ENCODE peak calls at places on chromosomes 5 and 9, in four cellular contexts. H is CD8-positive, alpha-beta T cell; J is K562; W is kidney. Y is an unnamed sample. For H3K9me3, the result is how much of the 10 kb centered on the place peaks cover.

GRCh38 chr5:162096448-162096847 is 28.9 kb downstream of the GABRG2 start:
- DNase-seq in H (no peak), J (no peak), W (no peak), Y (no peak)

GRCh38 chr9:87340391-87340790 is 157.3 kb upstream of the DAPK1 start:
- DNase-seq in H (no peak), J (no peak), W (no peak), Y (no peak)

GRCh38 chr5:2767089-2767488 is 15.6 kb upstream of the IRX2 start:
- DNase-seq in H (no peak), J (no peak), W (no peak), Y (no peak)

GRCh38 chr5:120509056-120509455 is 45.0 kb downstream of the PRR16 start:
- DNase-seq in H (no peak), J (no peak), W (no peak), Y (no peak)

GRCh38 chr9:15618540-15619331 is 65.9 kb downstream of the CCDC171 start:
- DNase-seq in H (no peak), J (peak), W (peak), Y (no peak)

GRCh38 chr9:1701113-1701512 is 314.0 kb upstream of the SMARCA2 start:
- DNase-seq in H (no peak), J (no peak), W (no peak), Y (no peak)

GRCh38 chr5:5886812-5887486 is 464.5 kb downstream of the ICE1 start:
- DNase-seq in H (no peak), J (peak), W (no peak), Y (no peak)

GRCh38 chr9:2817987-2818386 is 25.9 kb downstream of the PUM3 start:
- DNase-seq in H (no peak), J (no peak), W (no peak), Y (no peak)

GRCh38 chr5:75886706-75887105 is 169.5 kb upstream of the POC5 start:
- DNase-seq in H (no peak), J (no peak), W (no peak), Y (no peak)

GRCh38 chr5:61653802-61654580 is 321.9 kb downstream of the ZSWIM6 start:
- DNase-seq in H (no peak), J (no peak), W (no peak), Y (no peak)

GRCh38 chr5:107817951-107818350 is 147.2 kb upstream of the EFNA5 start:
- DNase-seq in H (no peak), J (no peak), W (no peak), Y (no peak)

GRCh38 chr5:53464722-53465121 is 15.7 kb upstream of the FST start:
- DNase-seq in H (no peak), J (no peak), W (no peak), Y (no peak)

GRCh38 chr5:149358294-149358651 is 427 bp downstream of the PCYOX1L start:
- DNase-seq in H (peak), J (peak), W (peak), Y (peak)

GRCh38 chr5:7576023-7576715 is 180.2 kb downstream of the ADCY2 start:
- DNase-seq in H (no peak), J (no peak), W (no peak), Y (no peak)

GRCh38 chr9:95981741-95982390 is 106.4 kb downstream of the ERCC6L2 start:
- DNase-seq in H (peak), J (no peak), W (no peak), Y (no peak)

GRCh38 chr5:69276422-69277174 is 41.9 kb downstream of the CDK7 start:
- DNase-seq in H (no peak), J (no peak), W (no peak), Y (no peak)

GRCh38 chr5:129021744-129022143 is 56.5 kb downstream of the SLC27A6 start:
- DNase-seq in H (no peak), J (no peak), W (no peak), Y (no peak)

GRCh38 chr5:40030661-40031060 is 605.9 kb upstream of the DAB2 start:
- DNase-seq in H (no peak), J (no peak), W (no peak), Y (no peak)

GRCh38 chr9:30310711-30311110 is 2073.7 kb upstream of the ACO1 start:
- DNase-seq in H (no peak), J (no peak), W (no peak), Y (no peak)

GRCh38 chr9:123338710-123339665 is 17.0 kb upstream of the CRB2 start:
- DNase-seq in H (peak), J (peak), W (no peak), Y (peak)

GRCh38 chr9:89576404-89576824 is 28.4 kb upstream of the GADD45G start:
- DNase-seq in H (no peak), J (peak), W (no peak), Y (no peak)

GRCh38 chr5:29720954-29721353 is 1472.5 kb upstream of the CDH6 start:
- DNase-seq in H (no peak), J (peak), W (no peak), Y (no peak)

GRCh38 chr5:55222061-55222818 is 4.9 kb downstream of the MCIDAS start:
- DNase-seq in H (no peak), J (no peak), W (no peak), Y (no peak)

GRCh38 chr5:4553968-4554367 is 586.2 kb upstream of the ADAMTS16 start:
- DNase-seq in H (no peak), J (no peak), W (no peak), Y (no peak)

GRCh38 chr9:129885018-129885669 is 49.9 kb downstream of the USP20 start:
- DNase-seq in H (no peak), J (peak), W (peak), Y (no peak)

GRCh38 chr5:168989731-168990505 is 311.0 kb downstream of the SLIT3 start:
- DNase-seq in H (no peak), J (no peak), W (no peak), Y (no peak)

GRCh38 chr5:83900307-83900706 is 179.7 kb upstream of the HAPLN1 start:
- DNase-seq in H (no peak), J (no peak), W (no peak), Y (no peak)

GRCh38 chr9:38016375-38017120 is 52.5 kb downstream of the SHB start:
- DNase-seq in H (no peak), J (no peak), W (no peak), Y (no peak)

GRCh38 chr9:97847474-97848236 is 5.4 kb upstream of the FOXE1 start:
- DNase-seq in H (no peak), J (no peak), W (no peak), Y (no peak)

GRCh38 chr9:125074976-125075375 is 68.4 kb downstream of the SCAI start:
- DNase-seq in H (no peak), J (no peak), W (no peak), Y (no peak)

GRCh38 chr5:143151056-143151455 is 252.4 kb downstream of the NR3C1 start:
- DNase-seq in H (no peak), J (no peak), W (no peak), Y (no peak)

GRCh38 chr5:135095871-135096270 is 61.8 kb upstream of the PITX1 start:
- DNase-seq in H (no peak), J (no peak), W (no peak), Y (no peak)

GRCh38 chr5:113234546-113234945 is 200.2 kb downstream of the TSSK1B start:
- DNase-seq in H (no peak), J (no peak), W (no peak), Y (no peak)

GRCh38 chr9:136044207-136044970 is 50.7 kb downstream of the NACC2 start:
- DNase-seq in H (no peak), J (no peak), W (peak), Y (no peak)

GRCh38 chr5:68086857-68087256 is 128.7 kb upstream of the PIK3R1 start:
- DNase-seq in H (no peak), J (no peak), W (no peak), Y (no peak)

GRCh38 chr9:102405218-102405867 is 589.8 kb upstream of the CYLC2 start:
- DNase-seq in H (no peak), J (no peak), W (no peak), Y (no peak)

GRCh38 chr5:142874537-142874936 is 104.4 kb downstream of the ARHGAP26 start:
- DNase-seq in H (no peak), J (no peak), W (peak), Y (no peak)

GRCh38 chr9:124377551-124377950 is 37.7 kb downstream of the PSMB7 start:
- DNase-seq in H (no peak), J (no peak), W (no peak), Y (no peak)

GRCh38 chr5:41335596-41335995 is 122.3 kb upstream of the C6 start:
- DNase-seq in H (no peak), J (no peak), W (no peak), Y (no peak)

DNA sequence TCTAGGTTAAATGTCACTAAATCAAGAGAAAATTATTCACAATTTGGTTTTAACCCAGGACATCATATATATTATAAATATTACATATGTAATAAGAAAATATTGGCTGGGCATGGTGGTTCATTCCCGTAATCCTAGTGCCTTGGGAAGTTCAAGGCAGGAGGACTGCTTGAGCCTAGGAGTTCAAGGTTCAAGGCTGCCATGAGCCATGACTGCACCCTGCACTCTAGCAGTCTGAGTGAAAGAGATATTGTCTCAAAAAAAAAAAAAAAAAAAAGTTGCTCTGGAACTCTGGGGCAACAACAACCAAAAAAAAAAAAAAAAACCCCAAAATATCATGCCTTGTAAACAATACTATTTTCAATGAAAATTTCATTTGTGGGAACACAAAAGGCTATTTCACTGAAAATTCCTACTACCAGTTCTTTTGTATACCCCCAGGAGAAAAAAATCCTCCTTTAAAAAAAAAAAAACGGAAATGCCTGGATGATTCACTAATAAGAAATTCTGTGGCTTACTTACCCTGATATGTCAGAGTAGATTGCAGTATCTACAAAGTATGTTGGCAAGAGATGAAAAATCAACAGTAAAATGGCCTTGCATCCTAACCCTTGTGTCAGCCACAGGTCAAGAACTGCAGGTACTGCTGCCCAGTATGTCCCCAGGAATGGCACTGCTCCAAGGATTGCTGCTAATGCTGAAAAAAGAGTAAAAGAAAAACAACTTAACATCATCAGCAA is 22.6 kb upstream of the CTNNAL1 start:
- DNase-seq in H (no peak), J (no peak), W (no peak), Y (no peak)
- H3K27ac ChIP-seq in H (no peak), J (no peak), W (no peak), Y (no peak)

GRCh38 chr9:112112941-112113399 is 62.1 kb downstream of the SUSD1 start:
- DNase-seq in H (no peak), J (no peak), W (no peak), Y (peak)
- TF ChIP-seq CTCF in H (peak), J (no peak), W (peak), Y (peak)

GRCh38 chr5:278646-279045 is 7.2 kb downstream of the PDCD6 start:
- DNase-seq in H (no peak), J (no peak), W (no peak), Y (no peak)
- H3K9me3 ChIP-seq in H (under half), J (under half), W (under half), Y (under half)

DNA sequence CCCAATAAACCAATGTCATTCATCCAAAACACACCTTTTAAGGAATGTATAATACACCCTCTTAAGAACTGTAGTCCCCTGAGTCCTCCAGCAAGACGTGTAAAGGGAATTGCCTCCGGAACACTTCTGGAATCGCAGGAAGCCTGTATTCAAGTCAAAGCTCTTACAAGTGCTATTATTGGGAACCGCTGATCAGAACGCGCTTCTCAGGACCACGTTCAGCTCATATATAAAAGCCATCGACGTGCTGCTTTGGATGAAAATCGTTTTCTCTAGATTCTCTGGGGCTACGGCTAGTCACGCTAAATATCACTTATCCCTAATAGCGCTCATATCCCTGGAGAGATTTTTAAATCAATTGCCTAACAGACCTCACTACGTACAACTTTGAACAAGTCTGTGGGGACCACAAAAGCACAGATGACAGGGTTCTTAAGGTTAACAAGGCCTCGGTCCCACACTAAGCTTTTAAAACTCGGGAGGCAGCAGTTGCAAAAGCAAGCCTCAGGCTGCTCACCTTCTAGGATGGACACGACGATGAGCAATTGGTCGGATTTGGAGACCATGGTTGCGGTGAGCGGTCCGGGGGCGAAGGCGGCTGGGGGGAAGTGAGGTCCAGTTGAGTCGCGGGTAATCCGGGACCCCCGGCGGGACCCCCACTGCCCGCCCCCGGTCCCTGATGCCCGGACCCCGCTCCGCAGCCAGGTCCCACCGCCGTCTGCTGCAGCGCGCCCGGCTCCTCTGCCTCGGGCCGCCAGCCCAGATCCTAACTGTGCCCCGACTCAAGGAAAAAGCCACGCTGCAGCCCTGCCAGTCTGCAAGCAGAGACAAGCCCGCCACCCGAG is 548 bp downstream of the CEP120 start:
- DNase-seq in H (peak), J (peak), W (no peak), Y (no peak)
- H3K27ac ChIP-seq in H (peak), J (peak), W (peak), Y (peak)

GRCh38 chr9:84519486-84519885 is 150.0 kb upstream of the NTRK2 start:
- DNase-seq in H (no peak), J (no peak), W (no peak), Y (no peak)
- TF ChIP-seq CTCF in H (no peak), J (no peak), W (no peak), Y (no peak)

GRCh38 chr5:140767444-140767843 is 18.5 kb upstream of the PCDHA1 start:
- DNase-seq in H (no peak), J (no peak), W (no peak), Y (no peak)

DNA sequence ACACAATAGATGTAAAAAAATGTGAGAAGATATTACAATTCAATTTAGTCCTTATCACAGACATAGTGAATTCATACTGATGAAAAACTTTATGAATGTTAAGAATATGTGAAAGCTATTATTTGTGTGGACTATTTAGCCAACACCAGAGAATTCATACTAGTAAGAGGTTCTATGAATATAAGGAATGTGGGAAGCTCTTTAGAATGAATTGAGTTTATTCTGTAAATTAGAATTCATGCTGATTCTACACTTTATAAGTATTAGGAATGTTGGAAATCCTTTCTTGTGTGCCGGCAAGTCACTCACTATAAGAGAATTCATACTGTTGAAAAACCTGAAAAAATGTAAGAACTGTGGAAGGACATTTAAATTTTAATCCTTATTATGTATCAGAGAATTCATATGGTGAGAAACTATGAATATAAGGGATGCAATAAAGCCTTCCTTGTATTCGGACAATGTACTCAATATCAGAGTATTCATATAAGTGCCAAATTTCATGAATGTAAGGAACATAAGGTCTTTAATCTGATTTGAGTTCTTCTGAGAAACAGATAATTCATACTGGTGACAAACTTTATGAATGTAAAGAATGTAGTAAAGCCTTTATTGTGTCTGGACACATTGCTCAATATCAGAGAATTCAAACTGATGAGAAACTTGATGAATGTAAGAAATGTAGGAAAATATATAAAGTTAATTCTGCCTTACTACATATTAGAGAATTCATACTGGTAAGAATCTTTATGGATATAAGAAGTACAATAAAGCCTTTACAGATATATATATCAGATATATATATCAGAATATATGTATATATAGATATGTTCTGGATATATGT is 21.5 kb upstream of the PCDHA1 start:
- DNase-seq in H (no peak), J (no peak), W (no peak), Y (no peak)
- H3K9me3 ChIP-seq in H (under half), J (under half), W (under half), Y (half or more)

Y was measured in CD4-positive, alpha-beta T cell.